ENCODE peak calls at places on chromosomes 11 and 22, in seven cellular contexts. X is SK-N-SH, C is GM12892, H is K562, Y is HepG2, P is H1, L is GM12878. S is an unnamed sample.

GRCh38 chr22:30922151-30922611 is 46.4 kb downstream of the MORC2 start:
- DNase-seq in P (no peak), Y (no peak), L (peak; percentile 60), H (no peak), X (peak; percentile 70), C (peak; percentile 47), S (peak; percentile 60)

GRCh38 chr22:22593964-22594656 is 35.0 kb upstream of the PRAME start:
- DNase-seq in H (peak; percentile 94), L (no peak), Y (peak; percentile 27), X (peak; percentile 73), P (no peak), C (peak; percentile 21), S (peak; percentile 37)

GRCh38 chr22:39150848-39151215 is 1.6 kb downstream of the CBX7 start:
- DNase-seq in P (no peak), Y (no peak), X (no peak), H (no peak), C (no peak), L (no peak), S (no peak)

GRCh38 chr22:27610863-27611786 is 190.4 kb downstream of the MN1 start:
- DNase-seq in C (no peak), L (no peak), X (no peak), Y (no peak), P (no peak), H (no peak), S (no peak)

GRCh38 chr11:64842851-64843841 is 1.3 kb downstream of the CDC42BPG start:
- DNase-seq in L (no peak), X (no peak), P (no peak), C (no peak), H (peak; percentile 71), Y (peak; percentile 70), S (no peak)

GRCh38 chr22:47356433-47357011 is 594.1 kb downstream of the TBC1D22A start:
- DNase-seq in Y (no peak), P (no peak), L (no peak), H (no peak), C (no peak), X (no peak), S (no peak)

GRCh38 chr11:115255006-115255762 is 249.0 kb downstream of the CADM1 start:
- DNase-seq in L (no peak), C (no peak), P (no peak), Y (no peak), X (no peak), H (no peak), S (no peak)

GRCh38 chr11:2362414-2362813 is 14.7 kb upstream of the CD81 start:
- DNase-seq in H (no peak), C (no peak), X (no peak), L (no peak), P (no peak), Y (no peak), S (no peak)

GRCh38 chr11:106152824-106153223 is 75.4 kb downstream of the AASDHPPT start:
- DNase-seq in L (no peak), C (no peak), Y (no peak), H (no peak), P (no peak), X (no peak), S (no peak)

GRCh38 chr22:26892401-26893033 is 235.1 kb downstream of the MIAT start:
- DNase-seq in L (no peak), H (no peak), X (no peak), P (no peak), C (no peak), Y (no peak), S (no peak)

GRCh38 chr11:128021304-128022006 is 565.9 kb downstream of the ETS1 start:
- DNase-seq in P (peak; percentile 3), L (no peak), H (no peak), C (no peak), Y (no peak), X (peak; percentile 52), S (no peak)

GRCh38 chr11:104327864-104328513 is 164.0 kb upstream of the PDGFD start:
- DNase-seq in C (no peak), X (peak; percentile 27), Y (no peak), H (no peak), L (no peak), P (no peak), S (no peak)
- TF ChIP-seq TAF1 in C (no peak), X (no peak), Y (no peak), H (no peak), L (no peak), P (no peak), S (no peak)

GRCh38 chr11:118406599-118407166 is 5.3 kb downstream of the ATP5MG start:
- DNase-seq in P (no peak), C (no peak), L (peak; percentile 17), H (no peak), X (no peak), Y (no peak), S (no peak)
- TF ChIP-seq TAF1 in P (no peak), C (no peak), L (no peak), H (no peak), X (no peak), Y (no peak), S (no peak)

GRCh38 chr11:19441752-19442553 is 201.2 kb upstream of the E2F8 start:
- DNase-seq in L (peak; percentile 95), C (peak; percentile 37), Y (no peak), P (no peak), X (peak; percentile 64), H (peak; percentile 89), S (peak; percentile 34)
- TF ChIP-seq TAF1 in L (no peak), C (no peak), Y (no peak), P (no peak), X (no peak), H (peak; percentile 29), S (no peak)

DNA sequence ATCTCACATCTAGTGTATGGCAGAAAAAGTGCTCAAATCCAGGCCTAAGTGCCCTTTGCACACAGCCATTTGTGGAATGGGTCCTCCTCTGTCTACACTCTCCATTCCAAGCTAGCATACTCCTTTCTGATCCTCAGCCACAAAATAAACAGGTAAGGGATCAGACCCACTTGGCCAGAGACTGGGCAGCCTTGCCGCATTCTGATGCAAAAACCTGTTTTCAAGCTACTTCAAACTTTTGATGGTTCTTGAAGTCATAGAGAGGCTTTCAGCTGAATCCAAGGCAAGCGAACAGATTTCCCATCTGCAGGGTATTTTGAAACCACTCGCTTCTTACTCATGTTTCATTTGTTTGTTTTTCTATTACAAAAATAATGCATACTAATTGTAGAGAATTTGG is 136.6 kb upstream of the NAV2 start:
- DNase-seq in C (no peak), H (no peak), L (no peak), P (no peak), Y (no peak), X (no peak), S (no peak)
- TF ChIP-seq TAF1 in C (no peak), H (no peak), L (no peak), P (no peak), Y (no peak), X (no peak), S (no peak)

S was measured in GM12891.